ENCODE peak calls at places on chromosome 6, in four cellular contexts. One of them, this sample, is unnamed.
A peak's percentile ranks its signal among the peaks of the same experiment; 100 is the strongest.

GRCh38 chr6:45416700-45417099 is 39.0 kb upstream of the SUPT3H start:
- DNase-seq in fibroblast of pulmonary artery: no peak
- DNase-seq in Daoy: no peak
- DNase-seq in GM06990: no peak
- DNase-seq in this sample: peak; percentile 32

GRCh38 chr6:51594981-51595380 is 492.4 kb downstream of the PKHD1 start:
- DNase-seq in fibroblast of pulmonary artery: no peak
- DNase-seq in Daoy: no peak
- DNase-seq in GM06990: no peak
- DNase-seq in this sample: no peak

GRCh38 chr6:13026100-13026499 is 302.2 kb downstream of the TBC1D7 start:
- DNase-seq in fibroblast of pulmonary artery: no peak
- DNase-seq in Daoy: no peak
- DNase-seq in GM06990: no peak
- DNase-seq in this sample: no peak

GRCh38 chr6:11202513-11203305 is 29.8 kb downstream of the NEDD9 start:
- DNase-seq in fibroblast of pulmonary artery: no peak
- DNase-seq in Daoy: peak; percentile 41
- DNase-seq in GM06990: no peak
- DNase-seq in this sample: no peak

GRCh38 chr6:13302751-13303667 is 25.3 kb downstream of the TBC1D7 start:
- DNase-seq in fibroblast of pulmonary artery: peak; percentile 100
- DNase-seq in Daoy: peak; percentile 79
- DNase-seq in GM06990: peak; percentile 72
- DNase-seq in this sample: peak; percentile 99

GRCh38 chr6:106979435-106979884 is 4.9 kb upstream of the CD24 start:
- DNase-seq in fibroblast of pulmonary artery: peak; percentile 86
- DNase-seq in Daoy: peak; percentile 88
- DNase-seq in GM06990: peak; percentile 75
- DNase-seq in this sample: peak; percentile 86

GRCh38 chr6:148502083-148502772 is 159.6 kb downstream of the SASH1 start:
- DNase-seq in fibroblast of pulmonary artery: peak; percentile 66
- DNase-seq in Daoy: no peak
- DNase-seq in GM06990: no peak
- DNase-seq in this sample: peak; percentile 83

GRCh38 chr6:97207383-97207782 is 75.6 kb downstream of the MMS22L start:
- DNase-seq in fibroblast of pulmonary artery: no peak
- DNase-seq in Daoy: no peak
- DNase-seq in GM06990: no peak
- DNase-seq in this sample: no peak

GRCh38 chr6:137389150-137389664 is 105.0 kb downstream of the OLIG3 start:
- DNase-seq in fibroblast of pulmonary artery: peak; percentile 36
- DNase-seq in Daoy: peak; percentile 51
- DNase-seq in GM06990: peak; percentile 35
- DNase-seq in this sample: peak; percentile 23

GRCh38 chr6:7108196-7108963 is 619 bp downstream of the RREB1 start:
- DNase-seq in fibroblast of pulmonary artery: peak; percentile 60
- DNase-seq in Daoy: peak; percentile 66
- DNase-seq in GM06990: peak; percentile 52
- DNase-seq in this sample: peak; percentile 57

GRCh38 chr6:151690768-151691562 is 116.5 kb upstream of the ESR1 start:
- DNase-seq in fibroblast of pulmonary artery: peak; percentile 17
- DNase-seq in Daoy: peak; percentile 20
- DNase-seq in GM06990: peak; percentile 85
- DNase-seq in this sample: peak; percentile 72

GRCh38 chr6:65776332-65776731 is 69.3 kb upstream of the EYS start:
- DNase-seq in fibroblast of pulmonary artery: no peak
- DNase-seq in Daoy: no peak
- DNase-seq in GM06990: no peak
- DNase-seq in this sample: no peak

GRCh38 chr6:28142446-28142845 is 763 bp downstream of the ZKSCAN8 start:
- DNase-seq in fibroblast of pulmonary artery: no peak
- DNase-seq in Daoy: no peak
- DNase-seq in GM06990: no peak
- DNase-seq in this sample: peak; percentile 22

GRCh38 chr6:108408453-108408852 is 113.6 kb downstream of the AFG1L start:
- DNase-seq in fibroblast of pulmonary artery: peak; percentile 69
- DNase-seq in Daoy: no peak
- DNase-seq in GM06990: no peak
- DNase-seq in this sample: peak; percentile 65

GRCh38 chr6:149545258-149545753 is 537 bp downstream of the PPIL4 start:
- DNase-seq in fibroblast of pulmonary artery: peak; percentile 78
- DNase-seq in Daoy: peak; percentile 53
- DNase-seq in GM06990: peak; percentile 31
- DNase-seq in this sample: peak; percentile 77

GRCh38 chr6:82362868-82363267 is 749 bp upstream of the TPBG start:
- DNase-seq in fibroblast of pulmonary artery: peak; percentile 70
- DNase-seq in Daoy: peak; percentile 69
- DNase-seq in GM06990: no peak
- DNase-seq in this sample: peak; percentile 94

GRCh38 chr6:166644631-166645030 is 17.6 kb upstream of the RPS6KA2 start:
- DNase-seq in fibroblast of pulmonary artery: no peak
- DNase-seq in Daoy: no peak
- DNase-seq in GM06990: no peak
- DNase-seq in this sample: no peak

GRCh38 chr6:33315753-33316602 is 1.6 kb downstream of the ZBTB22 start:
- DNase-seq in fibroblast of pulmonary artery: no peak
- DNase-seq in Daoy: no peak
- DNase-seq in GM06990: no peak
- DNase-seq in this sample: no peak

GRCh38 chr6:137237413-137238170 is 18.4 kb upstream of the IFNGR1 start:
- DNase-seq in fibroblast of pulmonary artery: peak; percentile 90
- DNase-seq in Daoy: peak; percentile 89
- DNase-seq in GM06990: no peak
- DNase-seq in this sample: peak; percentile 73